ENCODE peak calls at places on chromosomes 7 and 10, in four cellular contexts. F is midbrain; K is Kasumi-1; T is stimulated activated CD4-positive, alpha-beta T cell treated with anti-CD3 and anti-CD28 coated beads, Interleukin-15, amount 100 ng/mL, for 1 hour. S is an unnamed sample.
A peak's percentile ranks its signal among the peaks of the same experiment; 100 is the strongest.

GRCh38 chr7:136874393-136875032 is 6.1 kb downstream of the CHRM2 start:
- DNase-seq in F (peak; percentile 35), T (no peak), K (peak; percentile 21), S (no peak)

GRCh38 chr7:18370689-18371088 is 124.9 kb upstream of the HDAC9 start:
- DNase-seq in T (no peak), F (no peak), K (no peak), S (no peak)

GRCh38 chr7:28937593-28937992 is 20.5 kb downstream of the TRIL start:
- DNase-seq in K (no peak), F (no peak), T (no peak), S (no peak)

GRCh38 chr7:122919643-122920181 is 33.5 kb upstream of the CADPS2 start:
- DNase-seq in K (no peak), F (no peak), T (no peak), S (no peak)

GRCh38 chr7:102042016-102042656 is 224.7 kb downstream of the CUX1 start:
- DNase-seq in F (no peak), K (no peak), T (no peak), S (no peak)

GRCh38 chr7:103710247-103710646 is 264.2 kb upstream of the SLC26A5 start:
- DNase-seq in T (no peak), K (no peak), F (no peak), S (no peak)

GRCh38 chr7:87344446-87344845 is 1.0 kb upstream of the CROT start:
- DNase-seq in F (no peak), K (no peak), T (no peak), S (no peak)

GRCh38 chr7:128738570-128739047 is 550 bp upstream of the CALU start:
- DNase-seq in K (peak; percentile 66), F (no peak), T (no peak), S (no peak)

GRCh38 chr10:126160971-126161630 is 227.2 kb downstream of the ADAM12 start:
- DNase-seq in T (no peak), F (no peak), K (no peak), S (no peak)

GRCh38 chr10:45660876-45661411 is 11.6 kb downstream of the ZFAND4 start:
- DNase-seq in K (no peak), F (no peak), T (no peak), S (no peak)

GRCh38 chr7:73707045-73707631 is 12.3 kb downstream of the STX1A start:
- DNase-seq in K (peak; percentile 11), F (no peak), T (no peak), S (no peak)

GRCh38 chr10:53580465-53580864 is 807.9 kb upstream of the MBL2 start:
- DNase-seq in K (no peak), F (no peak), T (no peak), S (no peak)

GRCh38 chr7:55521543-55522267 is 50.6 kb downstream of the VOPP1 start:
- DNase-seq in T (no peak), F (no peak), K (no peak), S (no peak)

GRCh38 chr10:17586741-17587720 is 30.1 kb downstream of the HACD1 start:
- DNase-seq in F (no peak), T (no peak), K (peak; percentile 90), S (no peak)

GRCh38 chr10:62234284-62234605 is 34.4 kb downstream of the RTKN2 start:
- DNase-seq in T (no peak), K (no peak), F (no peak), S (no peak)

GRCh38 chr7:18345641-18346234 is 149.8 kb upstream of the HDAC9 start:
- DNase-seq in T (no peak), K (peak; percentile 31), F (peak; percentile 56), S (peak; percentile 56)

GRCh38 chr7:157565201-157565626 is 228.4 kb downstream of the DNAJB6 start:
- DNase-seq in T (no peak), F (no peak), K (no peak), S (no peak)

GRCh38 chr10:133461841-133462240 is 8.1 kb downstream of the SCART1 start:
- DNase-seq in K (no peak), F (no peak), T (no peak), S (no peak)

GRCh38 chr10:126252884-126253612 is 135.2 kb downstream of the ADAM12 start:
- DNase-seq in T (no peak), K (no peak), F (no peak), S (no peak)

GRCh38 chr7:126605056-126605455 is 647.7 kb downstream of the GRM8 start:
- DNase-seq in F (no peak), K (no peak), T (no peak), S (no peak)

GRCh38 chr7:81482600-81483186 is 287.2 kb downstream of the HGF start:
- DNase-seq in F (peak; percentile 16), T (no peak), K (peak; percentile 83), S (no peak)

GRCh38 chr7:47539398-47540052 is 42.4 kb downstream of the TNS3 start:
- DNase-seq in K (no peak), F (no peak), T (no peak), S (no peak)

GRCh38 chr10:97981816-97982215 is 48.6 kb downstream of the CRTAC1 start:
- DNase-seq in K (no peak), F (no peak), T (no peak), S (no peak)

GRCh38 chr10:72953687-72954086 is 919 bp downstream of the PLA2G12B start:
- DNase-seq in K (no peak), T (no peak), F (no peak), S (no peak)

GRCh38 chr10:29032229-29032628 is 256.6 kb upstream of the LYZL1 start:
- DNase-seq in K (no peak), F (no peak), T (no peak), S (no peak)

GRCh38 chr10:71998840-71999194 is 34.6 kb downstream of the CHST3 start:
- DNase-seq in T (no peak), K (no peak), F (no peak), S (peak; percentile 53)

GRCh38 chr7:142420554-142421362 is 162.9 kb upstream of the PRSS58 start:
- DNase-seq in K (peak; percentile 74), F (no peak), T (no peak), S (no peak)

GRCh38 chr7:103150192-103150591 is 1.3 kb upstream of the NAPEPLD start:
- DNase-seq in T (no peak), K (no peak), F (no peak), S (no peak)

GRCh38 chr7:36080843-36081242 is 72.2 kb upstream of the EEPD1 start:
- DNase-seq in T (no peak), F (no peak), K (no peak), S (no peak)

GRCh38 chr7:47441796-47442744 is 139.8 kb downstream of the TNS3 start:
- DNase-seq in T (no peak), K (no peak), F (no peak), S (no peak)

GRCh38 chr7:15628876-15629275 is 57.6 kb downstream of the MEOX2 start:
- DNase-seq in F (no peak), K (no peak), T (no peak), S (no peak)

GRCh38 chr10:8057636-8058273 is 3.3 kb downstream of the GATA3 start:
- DNase-seq in T (no peak), F (no peak), K (no peak), S (no peak)

GRCh38 chr10:22369433-22370072 is 24.3 kb downstream of the SPAG6 start:
- DNase-seq in K (peak; percentile 75), F (no peak), T (no peak), S (no peak)

GRCh38 chr10:67763499-67764011 is 67.6 kb upstream of the CTNNA3 start:
- DNase-seq in T (peak; percentile 71), F (peak; percentile 85), K (peak; percentile 77), S (peak; percentile 53)

GRCh38 chr10:78868861-78869260 is 199.9 kb upstream of the ZMIZ1 start:
- DNase-seq in T (no peak), K (no peak), F (no peak), S (no peak)

S was measured in mesothelial cell of epicardium.